ENCODE peak calls at places on chromosomes 11 and 22, in five cellular contexts. One of them, this sample, is unnamed.

GRCh38 chr11:35717043-35717442 is 54.5 kb downstream of the TRIM44 start:
- DNase-seq in activated naive CD4-positive, alpha-beta T cell treated with anti-CD3 and anti-CD28 coated beads, Interleukin-2, amount 10 ng/mL, durations not matched to agents 7 days and 5 days: no peak
- DNase-seq in ELR: peak
- DNase-seq in cardiac fibroblast: no peak
- DNase-seq in CD4-positive, alpha-beta T cell: no peak
- DNase-seq in this sample: no peak

GRCh38 chr22:47739616-47740015 is 977.2 kb downstream of the TBC1D22A start:
- DNase-seq in CD4-positive, alpha-beta T cell: no peak
- DNase-seq in ELR: no peak
- DNase-seq in cardiac fibroblast: no peak
- DNase-seq in activated naive CD4-positive, alpha-beta T cell treated with anti-CD3 and anti-CD28 coated beads, Interleukin-2, amount 10 ng/mL, durations not matched to agents 7 days and 5 days: no peak
- DNase-seq in this sample: no peak

GRCh38 chr11:28110839-28111235 is 2.6 kb downstream of the METTL15 start:
- DNase-seq in activated naive CD4-positive, alpha-beta T cell treated with anti-CD3 and anti-CD28 coated beads, Interleukin-2, amount 10 ng/mL, durations not matched to agents 7 days and 5 days: no peak
- DNase-seq in ELR: peak
- DNase-seq in CD4-positive, alpha-beta T cell: no peak
- DNase-seq in cardiac fibroblast: no peak
- DNase-seq in this sample: no peak

GRCh38 chr11:112300094-112300786 is 39.6 kb upstream of the PLET1 start:
- DNase-seq in ELR: no peak
- DNase-seq in CD4-positive, alpha-beta T cell: no peak
- DNase-seq in cardiac fibroblast: no peak
- DNase-seq in activated naive CD4-positive, alpha-beta T cell treated with anti-CD3 and anti-CD28 coated beads, Interleukin-2, amount 10 ng/mL, durations not matched to agents 7 days and 5 days: no peak
- DNase-seq in this sample: no peak

GRCh38 chr22:26751217-26751616 is 93.8 kb downstream of the MIAT start:
- DNase-seq in ELR: no peak
- DNase-seq in CD4-positive, alpha-beta T cell: no peak
- DNase-seq in cardiac fibroblast: peak
- DNase-seq in activated naive CD4-positive, alpha-beta T cell treated with anti-CD3 and anti-CD28 coated beads, Interleukin-2, amount 10 ng/mL, durations not matched to agents 7 days and 5 days: no peak
- DNase-seq in this sample: no peak

GRCh38 chr22:45163417-45164216 is at the start of gene NUP50:
- DNase-seq in CD4-positive, alpha-beta T cell: peak
- DNase-seq in cardiac fibroblast: peak
- DNase-seq in ELR: peak
- DNase-seq in activated naive CD4-positive, alpha-beta T cell treated with anti-CD3 and anti-CD28 coated beads, Interleukin-2, amount 10 ng/mL, durations not matched to agents 7 days and 5 days: peak
- DNase-seq in this sample: peak

GRCh38 chr22:50025993-50026392 is 13.4 kb upstream of the IL17REL start:
- DNase-seq in ELR: no peak
- DNase-seq in CD4-positive, alpha-beta T cell: no peak
- DNase-seq in cardiac fibroblast: no peak
- DNase-seq in activated naive CD4-positive, alpha-beta T cell treated with anti-CD3 and anti-CD28 coated beads, Interleukin-2, amount 10 ng/mL, durations not matched to agents 7 days and 5 days: no peak
- DNase-seq in this sample: no peak

GRCh38 chr11:132048040-132048439 is 677.6 kb downstream of the NTM start:
- DNase-seq in ELR: no peak
- DNase-seq in cardiac fibroblast: no peak
- DNase-seq in CD4-positive, alpha-beta T cell: no peak
- DNase-seq in activated naive CD4-positive, alpha-beta T cell treated with anti-CD3 and anti-CD28 coated beads, Interleukin-2, amount 10 ng/mL, durations not matched to agents 7 days and 5 days: no peak
- DNase-seq in this sample: no peak

GRCh38 chr11:28566643-28567042 is 458.5 kb downstream of the METTL15 start:
- DNase-seq in activated naive CD4-positive, alpha-beta T cell treated with anti-CD3 and anti-CD28 coated beads, Interleukin-2, amount 10 ng/mL, durations not matched to agents 7 days and 5 days: no peak
- DNase-seq in ELR: peak
- DNase-seq in CD4-positive, alpha-beta T cell: no peak
- DNase-seq in cardiac fibroblast: peak
- DNase-seq in this sample: peak

GRCh38 chr22:43118024-43118849 is 7.7 kb downstream of the BIK start:
- DNase-seq in ELR: no peak
- DNase-seq in cardiac fibroblast: no peak
- DNase-seq in activated naive CD4-positive, alpha-beta T cell treated with anti-CD3 and anti-CD28 coated beads, Interleukin-2, amount 10 ng/mL, durations not matched to agents 7 days and 5 days: no peak
- DNase-seq in CD4-positive, alpha-beta T cell: no peak
- DNase-seq in this sample: no peak

GRCh38 chr11:93648168-93648567 is 13.3 kb upstream of the CEP295 start:
- DNase-seq in cardiac fibroblast: peak
- DNase-seq in activated naive CD4-positive, alpha-beta T cell treated with anti-CD3 and anti-CD28 coated beads, Interleukin-2, amount 10 ng/mL, durations not matched to agents 7 days and 5 days: no peak
- DNase-seq in ELR: peak
- DNase-seq in CD4-positive, alpha-beta T cell: no peak
- DNase-seq in this sample: no peak

GRCh38 chr11:82796970-82797594 is 63.4 kb upstream of the FAM181B start:
- DNase-seq in CD4-positive, alpha-beta T cell: no peak
- DNase-seq in activated naive CD4-positive, alpha-beta T cell treated with anti-CD3 and anti-CD28 coated beads, Interleukin-2, amount 10 ng/mL, durations not matched to agents 7 days and 5 days: no peak
- DNase-seq in cardiac fibroblast: no peak
- DNase-seq in ELR: no peak
- DNase-seq in this sample: no peak

GRCh38 chr11:86440305-86440716 is 65.6 kb downstream of the CCDC81 start:
- DNase-seq in CD4-positive, alpha-beta T cell: no peak
- DNase-seq in activated naive CD4-positive, alpha-beta T cell treated with anti-CD3 and anti-CD28 coated beads, Interleukin-2, amount 10 ng/mL, durations not matched to agents 7 days and 5 days: no peak
- DNase-seq in ELR: no peak
- DNase-seq in cardiac fibroblast: peak
- DNase-seq in this sample: no peak

GRCh38 chr22:26428515-26429457 is at the start of gene ASPHD2:
- DNase-seq in ELR: peak
- DNase-seq in activated naive CD4-positive, alpha-beta T cell treated with anti-CD3 and anti-CD28 coated beads, Interleukin-2, amount 10 ng/mL, durations not matched to agents 7 days and 5 days: peak
- DNase-seq in cardiac fibroblast: peak
- DNase-seq in CD4-positive, alpha-beta T cell: peak
- DNase-seq in this sample: no peak

GRCh38 chr11:1077417-1078119 is 2.9 kb downstream of the MUC2 start:
- DNase-seq in cardiac fibroblast: no peak
- DNase-seq in activated naive CD4-positive, alpha-beta T cell treated with anti-CD3 and anti-CD28 coated beads, Interleukin-2, amount 10 ng/mL, durations not matched to agents 7 days and 5 days: no peak
- DNase-seq in CD4-positive, alpha-beta T cell: no peak
- DNase-seq in ELR: no peak
- DNase-seq in this sample: no peak

GRCh38 chr11:2521681-2522630 is 77.1 kb downstream of the KCNQ1 start:
- DNase-seq in CD4-positive, alpha-beta T cell: no peak
- DNase-seq in activated naive CD4-positive, alpha-beta T cell treated with anti-CD3 and anti-CD28 coated beads, Interleukin-2, amount 10 ng/mL, durations not matched to agents 7 days and 5 days: peak
- DNase-seq in cardiac fibroblast: no peak
- DNase-seq in ELR: no peak
- DNase-seq in this sample: no peak

GRCh38 chr11:129640671-129641070 is 175.0 kb upstream of the TMEM45B start:
- DNase-seq in CD4-positive, alpha-beta T cell: no peak
- DNase-seq in cardiac fibroblast: no peak
- DNase-seq in activated naive CD4-positive, alpha-beta T cell treated with anti-CD3 and anti-CD28 coated beads, Interleukin-2, amount 10 ng/mL, durations not matched to agents 7 days and 5 days: no peak
- DNase-seq in ELR: no peak
- DNase-seq in this sample: no peak

GRCh38 chr11:59145534-59145933 is 2.9 kb downstream of the FAM111A start:
- DNase-seq in ELR: peak
- DNase-seq in CD4-positive, alpha-beta T cell: no peak
- DNase-seq in cardiac fibroblast: peak
- DNase-seq in activated naive CD4-positive, alpha-beta T cell treated with anti-CD3 and anti-CD28 coated beads, Interleukin-2, amount 10 ng/mL, durations not matched to agents 7 days and 5 days: no peak
- DNase-seq in this sample: no peak

GRCh38 chr22:49482811-49483210 is 344.9 kb downstream of the BRD1 start:
- DNase-seq in CD4-positive, alpha-beta T cell: no peak
- DNase-seq in activated naive CD4-positive, alpha-beta T cell treated with anti-CD3 and anti-CD28 coated beads, Interleukin-2, amount 10 ng/mL, durations not matched to agents 7 days and 5 days: no peak
- DNase-seq in cardiac fibroblast: no peak
- DNase-seq in ELR: no peak
- DNase-seq in this sample: no peak

GRCh38 chr11:44029507-44029845 is 18.3 kb upstream of the ACCSL start:
- DNase-seq in ELR: no peak
- DNase-seq in CD4-positive, alpha-beta T cell: no peak
- DNase-seq in activated naive CD4-positive, alpha-beta T cell treated with anti-CD3 and anti-CD28 coated beads, Interleukin-2, amount 10 ng/mL, durations not matched to agents 7 days and 5 days: no peak
- DNase-seq in cardiac fibroblast: no peak
- DNase-seq in this sample: no peak

This sample was measured in HS-27A.